ENCODE peak calls at places on chromosomes 7 and 10, in five cellular contexts. Y, K, F, N and U are unnamed samples. For H3K9me3, the result is how much of the 10 kb centered on the place peaks cover.

GRCh38 chr7:33996899-33997298 is 91.6 kb downstream of the BMPER start:
- DNase-seq in F (no peak), N (no peak), K (no peak), Y (no peak), U (no peak)

GRCh38 chr7:42015413-42015698 is 221.7 kb downstream of the GLI3 start:
- DNase-seq in F (no peak), N (no peak), Y (no peak), K (no peak), U (no peak)

GRCh38 chr7:110600983-110601382 is 489.9 kb upstream of the LRRN3 start:
- DNase-seq in Y (no peak), N (no peak), K (no peak), F (no peak), U (no peak)

GRCh38 chr10:79116801-79117723 is 48.3 kb downstream of the ZMIZ1 start:
- DNase-seq in F (no peak), N (peak), Y (peak), K (no peak), U (no peak)

GRCh38 chr7:11207565-11207964 is 233.9 kb downstream of the PHF14 start:
- DNase-seq in N (no peak), K (no peak), F (no peak), Y (no peak), U (no peak)

GRCh38 chr10:95341716-95342130 is 50.9 kb upstream of the PDLIM1 start:
- DNase-seq in Y (no peak), N (no peak), F (no peak), K (no peak), U (no peak)

GRCh38 chr7:134645478-134645877 is 1.2 kb upstream of the BPGM start:
- DNase-seq in K (no peak), Y (no peak), N (no peak), F (no peak), U (no peak)

GRCh38 chr10:105139363-105139762 is 498.3 kb downstream of the SORCS3 start:
- DNase-seq in K (no peak), F (no peak), N (no peak), Y (no peak), U (no peak)

GRCh38 chr10:70691601-70692000 is 19.3 kb downstream of the ADAMTS14 start:
- DNase-seq in N (no peak), K (no peak), F (no peak), Y (no peak), U (no peak)

GRCh38 chr10:77036993-77037734 is 600.4 kb downstream of the KCNMA1 start:
- DNase-seq in N (no peak), K (no peak), F (no peak), Y (no peak), U (no peak)

GRCh38 chr7:914521-915194 is 38.3 kb downstream of the GET4 start:
- DNase-seq in F (no peak), K (peak), Y (peak), N (no peak), U (no peak)

GRCh38 chr10:114304566-114305421 is 65.7 kb downstream of the VWA2 start:
- DNase-seq in K (no peak), Y (peak), F (no peak), N (peak), U (no peak)

GRCh38 chr10:43852141-43852540 is 203.5 kb upstream of the ZNF32 start:
- DNase-seq in Y (no peak), N (no peak), K (no peak), F (peak), U (no peak)

GRCh38 chr7:2757904-2758672 is 70.1 kb downstream of the AMZ1 start:
- DNase-seq in N (peak), F (no peak), Y (peak), K (peak), U (peak)

GRCh38 chr7:17021205-17021604 is 139.4 kb upstream of the AGR3 start:
- DNase-seq in K (no peak), Y (no peak), F (no peak), N (no peak), U (no peak)

GRCh38 chr7:150973571-150974451 is 4.3 kb downstream of the KCNH2 start:
- DNase-seq in N (no peak), Y (no peak), K (no peak), F (no peak), U (no peak)

GRCh38 chr10:69383485-69384089 is 33.1 kb downstream of the TACR2 start:
- DNase-seq in F (no peak), N (no peak), Y (peak), K (no peak), U (no peak)
- TF ChIP-seq CTCF in F (peak), N (no peak), Y (peak), K (no peak), U (no peak)

GRCh38 chr10:133013478-133013877 is 71.1 kb upstream of the CFAP46 start:
- DNase-seq in K (peak), F (no peak), N (peak), Y (no peak), U (no peak)
- H3K9me3 ChIP-seq in K (under half), F (under half), N (under half), Y (under half), U (under half)

GRCh38 chr10:30093303-30093967 is 34.0 kb upstream of the JCAD start:
- DNase-seq in F (no peak), Y (no peak), K (no peak), N (no peak), U (no peak)
- TF ChIP-seq CTCF in F (no peak), Y (no peak), K (no peak), N (no peak), U (no peak)

GRCh38 chr7:56250135-56250534 is 133.9 kb upstream of the NUPR2 start:
- DNase-seq in K (no peak), Y (no peak), F (no peak), N (no peak), U (no peak)
- H3K9me3 ChIP-seq in K (under half), Y (under half), F (under half), N (under half), U (under half)

GRCh38 chr7:123867220-123867619 is 22.3 kb downstream of the HYAL4 start:
- DNase-seq in Y (no peak), F (no peak), K (no peak), N (no peak), U (no peak)

GRCh38 chr7:123872908-123873307 is 27.9 kb downstream of the HYAL4 start:
- DNase-seq in Y (no peak), N (no peak), F (no peak), K (no peak), U (no peak)

GRCh38 chr7:123876557-123877256 is 31.7 kb downstream of the HYAL4 start:
- DNase-seq in N (no peak), F (no peak), Y (no peak), K (no peak), U (no peak)

GRCh38 chr7:123871998-123872867 is 27.3 kb downstream of the HYAL4 start:
- DNase-seq in Y (peak), F (no peak), N (no peak), K (peak), U (no peak)
- TF ChIP-seq CTCF in Y (peak), F (peak), N (peak), K (peak), U (peak)

GRCh38 chr7:106986450-106986977 is 58.0 kb upstream of the PRKAR2B start:
- DNase-seq in F (no peak), Y (no peak), K (no peak), N (no peak), U (no peak)
- H3K9me3 ChIP-seq in F (under half), Y (under half), K (under half), N (under half), U (under half)

DNA sequence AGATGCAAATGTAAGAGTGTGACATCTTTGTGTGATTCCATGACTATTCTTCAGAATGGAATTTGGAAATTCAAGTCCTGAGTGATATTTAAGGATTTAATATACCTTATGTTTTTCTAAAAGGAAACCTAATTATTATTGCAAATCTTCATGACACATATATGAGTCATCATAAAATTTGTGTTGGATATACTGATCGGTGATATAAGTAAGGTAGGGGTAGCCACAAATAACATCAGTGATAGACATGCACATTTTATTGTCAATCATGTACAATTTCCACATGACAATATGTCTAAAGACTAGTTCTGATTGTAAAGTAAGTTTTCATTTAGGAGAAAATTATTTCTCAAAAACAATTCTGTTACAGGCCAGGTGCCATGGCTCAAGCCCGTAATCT is 59.7 kb upstream of the AGMO start:
- DNase-seq in Y (no peak), K (no peak), N (no peak), F (no peak), U (no peak)
- TF ChIP-seq CTCF in Y (no peak), K (no peak), N (no peak), F (no peak), U (no peak)

DNA sequence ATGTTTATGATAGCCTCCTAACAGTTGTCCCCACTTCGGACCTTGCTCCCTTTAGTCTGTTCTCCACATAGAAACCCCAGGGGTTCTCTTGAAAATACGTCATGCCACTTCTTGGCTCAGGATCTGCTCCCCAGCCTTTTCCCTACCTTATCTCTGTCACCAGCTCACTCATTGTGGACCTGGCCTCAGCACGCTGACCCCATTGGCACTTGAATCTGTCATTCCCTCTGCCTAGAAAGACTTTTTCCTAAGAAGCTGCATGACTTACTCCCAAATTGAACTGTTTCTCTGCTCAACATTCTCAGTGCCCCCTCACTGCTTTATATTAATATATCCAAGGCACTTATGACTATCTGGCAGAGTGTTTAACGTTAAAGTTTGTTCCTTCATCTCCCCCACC is 8.4 kb downstream of the EPDR1 start:
- DNase-seq in Y (no peak), K (no peak), F (no peak), N (no peak), U (no peak)
- H3K9me3 ChIP-seq in Y (under half), K (under half), F (under half), N (under half), U (under half)